ENCODE peak calls at places on chromosomes 4 and X, in four cellular contexts. A is choroid plexus epithelial cell; E is CD8-positive, alpha-beta T cell; I is BJ. B is an unnamed sample.

GRCh38 chr4:9762823-9763475 is 18.5 kb upstream of the DRD5 start:
- DNase-seq in I (no peak), E (no peak), A (peak; percentile 93), B (no peak)

GRCh38 chr4:7978907-7979651 is 39.4 kb upstream of the AFAP1 start:
- DNase-seq in I (no peak), E (no peak), A (no peak), B (no peak)

GRCh38 chr4:78056265-78057129 is 626 bp upstream of the FRAS1 start:
- DNase-seq in A (peak; percentile 72), E (peak; percentile 34), I (peak; percentile 53), B (peak; percentile 70)

GRCh38 chrX:21373637-21374162 is 518 bp upstream of the CNKSR2 start:
- DNase-seq in I (no peak), A (no peak), E (peak; percentile 29), B (no peak)

GRCh38 chr4:112523764-112524505 is 8.0 kb upstream of the NEUROG2 start:
- DNase-seq in A (no peak), I (no peak), E (peak; percentile 72), B (no peak)

GRCh38 chrX:129641941-129642340 is 12.8 kb downstream of the APLN start:
- DNase-seq in I (no peak), A (peak; percentile 36), E (no peak), B (no peak)

GRCh38 chr4:40003986-40004385 is 26.3 kb upstream of the PDS5A start:
- DNase-seq in E (no peak), I (peak; percentile 2), A (peak; percentile 58), B (no peak)

GRCh38 chr4:12319765-12320164 is 891.1 kb upstream of the HS3ST1 start:
- DNase-seq in A (no peak), E (no peak), I (no peak), B (no peak)

GRCh38 chr4:44150091-44150576 is 298.5 kb downstream of the KCTD8 start:
- DNase-seq in I (no peak), E (no peak), A (peak; percentile 28), B (no peak)

GRCh38 chrX:100648601-100649417 is 4.8 kb downstream of the SRPX2 start:
- DNase-seq in A (peak; percentile 95), I (peak; percentile 70), E (no peak), B (no peak)

GRCh38 chr4:165909947-165910346 is 36.9 kb downstream of the TLL1 start:
- DNase-seq in A (no peak), I (no peak), E (no peak), B (no peak)

GRCh38 chr4:165905405-165906027 is 32.5 kb downstream of the TLL1 start:
- DNase-seq in I (no peak), A (no peak), E (no peak), B (no peak)

DNA sequence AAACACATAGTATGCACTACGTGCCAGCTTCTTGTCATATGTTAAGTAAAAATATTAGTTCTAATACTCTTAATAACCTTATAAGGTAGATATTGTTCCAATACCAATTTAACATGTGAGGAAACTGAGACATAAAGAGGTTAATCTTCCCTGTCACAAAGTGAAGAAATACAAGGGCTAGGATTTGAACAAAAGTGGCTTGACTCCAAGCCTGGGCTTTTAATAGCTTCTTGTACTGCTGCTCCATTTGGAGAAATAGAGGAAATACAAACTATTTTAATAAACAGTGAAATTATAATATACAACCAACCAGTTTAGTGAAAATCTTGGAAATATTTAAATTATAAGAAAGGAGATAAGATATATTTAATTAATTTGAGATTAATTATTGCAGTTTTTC is 33.2 kb downstream of the TLL1 start:
- DNase-seq in E (no peak), I (no peak), A (no peak), B (no peak)
- TF ChIP-seq CTCF in E (no peak), I (no peak), A (no peak), B (no peak)

DNA sequence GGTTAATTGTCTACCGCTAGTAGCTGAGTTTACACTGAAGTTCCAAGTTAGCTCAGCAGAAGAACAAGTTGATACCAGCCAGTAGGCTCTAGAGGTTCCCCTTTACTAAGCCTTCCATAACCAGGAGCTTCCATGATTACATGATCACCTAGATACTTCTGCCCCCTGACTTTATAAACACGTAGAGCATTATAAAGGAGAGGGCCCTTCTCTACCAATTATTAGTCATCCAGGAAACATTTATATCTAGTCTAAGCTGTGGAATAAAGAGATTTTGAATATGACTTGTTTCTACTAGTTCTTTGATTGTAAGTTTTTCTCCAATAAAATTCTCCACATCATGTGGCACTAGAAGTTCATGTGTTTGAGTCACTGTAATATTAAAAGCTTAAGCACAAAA is 818.1 kb upstream of the PCDH10 start:
- DNase-seq in E (no peak), I (no peak), A (peak; percentile 6), B (no peak)
- TF ChIP-seq CTCF in E (no peak), I (no peak), A (no peak), B (no peak)

GRCh38 chrX:13471269-13471668 is 98.1 kb upstream of the EGFL6 start:
- DNase-seq in A (peak; percentile 39), E (no peak), I (no peak), B (no peak)

GRCh38 chrX:13469963-13470679 is 99.3 kb upstream of the EGFL6 start:
- DNase-seq in I (peak; percentile 39), E (no peak), A (no peak), B (no peak)

GRCh38 chrX:13470680-13470967 is 98.8 kb upstream of the EGFL6 start:
- DNase-seq in I (no peak), A (no peak), E (no peak), B (no peak)

GRCh38 chrX:13473666-13474516 is 95.5 kb upstream of the EGFL6 start:
- DNase-seq in A (peak; percentile 63), E (peak; percentile 23), I (peak; percentile 4), B (no peak)

DNA sequence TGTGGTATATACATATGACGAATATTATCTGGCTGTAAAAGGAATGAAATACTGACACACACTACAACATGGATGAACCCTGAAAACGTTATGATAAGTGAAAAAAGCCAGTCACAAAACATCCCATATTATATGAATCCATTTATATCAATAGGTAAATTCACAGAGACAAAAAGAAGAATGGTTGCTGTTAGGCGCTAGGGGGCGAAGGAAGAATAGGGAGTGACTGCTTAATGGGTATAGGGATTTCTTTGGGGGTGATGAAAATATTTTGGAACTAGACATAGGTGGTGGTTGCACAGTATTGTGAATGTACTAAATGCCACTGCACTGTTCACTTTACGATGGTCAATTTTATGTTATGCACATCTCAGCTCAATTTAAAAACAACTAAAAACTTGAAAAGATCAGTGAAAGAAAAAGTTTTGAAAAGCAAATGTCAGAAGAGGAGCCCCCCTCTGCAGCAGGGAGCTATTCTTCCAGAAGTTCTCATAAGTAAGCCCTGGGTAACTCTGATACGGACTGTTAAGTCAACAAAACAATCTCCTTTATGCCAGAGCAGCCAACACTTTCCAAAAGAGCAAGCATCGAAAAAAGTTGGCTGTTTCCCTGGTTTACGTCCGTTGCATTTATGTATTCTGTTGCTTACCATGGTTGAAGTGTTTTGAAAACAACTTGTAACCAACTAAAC is 96.3 kb upstream of the EGFL6 start:
- DNase-seq in I (no peak), A (no peak), E (no peak), B (no peak)
- TF ChIP-seq CTCF in I (no peak), A (no peak), E (no peak), B (no peak)

DNA sequence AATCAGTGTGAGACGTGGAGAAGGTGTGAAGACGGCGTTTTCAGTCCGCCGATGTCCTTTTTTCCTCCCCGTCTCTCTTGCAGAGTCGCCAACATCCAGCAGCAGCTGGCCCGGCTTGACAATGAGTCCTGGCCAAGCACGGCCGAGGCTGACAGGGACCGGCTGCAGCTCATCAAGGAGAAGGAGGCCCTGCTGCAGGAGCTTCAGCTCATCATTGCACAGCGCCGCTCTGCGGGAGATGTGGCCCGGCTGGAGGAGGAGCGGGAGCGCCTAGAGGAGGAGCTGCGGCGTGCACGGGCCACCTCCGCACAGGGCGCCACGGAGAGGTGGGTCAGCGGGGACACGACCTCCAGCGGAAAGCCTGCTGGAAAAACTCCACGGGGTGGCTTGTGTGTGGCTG is 47.1 kb upstream of the CLCN4 start:
- DNase-seq in E (no peak), I (no peak), A (no peak), B (no peak)
- TF ChIP-seq CTCF in E (no peak), I (no peak), A (no peak), B (no peak)

GRCh38 chr4:151933122-151933827 is 172.5 kb upstream of the GATB start:
- DNase-seq in A (no peak), E (no peak), I (no peak), B (no peak)
- TF ChIP-seq CTCF in A (no peak), E (no peak), I (no peak), B (no peak)

DNA sequence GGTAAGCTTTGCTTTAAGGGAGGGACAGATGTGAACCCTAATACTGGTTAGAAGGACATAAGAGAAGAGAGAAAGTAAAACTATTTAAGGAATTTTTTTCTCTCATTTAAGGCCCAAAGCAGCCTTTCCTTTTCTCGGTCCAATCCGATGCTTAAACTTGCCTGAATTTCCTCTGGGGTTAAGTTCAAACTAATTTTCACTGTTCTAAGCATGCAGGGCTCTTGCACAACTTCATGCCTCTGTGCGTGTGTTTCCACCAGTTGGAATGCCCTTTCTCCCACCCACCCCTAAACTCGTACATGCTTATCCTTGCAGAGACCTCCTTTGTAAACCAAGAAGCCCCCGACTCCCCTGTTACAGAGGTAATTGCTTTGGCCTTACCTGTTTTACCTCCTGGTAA is 204.7 kb downstream of the CBR4 start:
- DNase-seq in I (no peak), E (no peak), A (peak; percentile 73), B (no peak)
- TF ChIP-seq CTCF in I (no peak), E (no peak), A (no peak), B (no peak)

B was measured in omental fat pad.